ENCODE peak calls at places on chromosome 7, in five cellular contexts. V is stomach, R is iPS DF 6.9, B is heart left ventricle, W is small intestine. Z is an unnamed sample. For H3K4me1, the result is how much of the 10 kb centered on the place peaks cover.

GRCh38 chr7:35905555-35905954 is 104.7 kb downstream of the SEPTIN7 start:
- DNase-seq in R (no peak), W (no peak), B (no peak), V (no peak), Z (no peak)

GRCh38 chr7:137130751-137131158 is 212.8 kb downstream of the PTN start:
- DNase-seq in W (no peak), V (no peak), R (no peak), B (no peak), Z (no peak)

GRCh38 chr7:13016633-13017324 is 329.3 kb downstream of the ARL4A start:
- DNase-seq in R (no peak), V (no peak), B (no peak), W (peak), Z (no peak)

GRCh38 chr7:80087051-80087767 is 47.4 kb upstream of the GNAI1 start:
- DNase-seq in W (no peak), R (no peak), V (no peak), B (no peak), Z (no peak)

GRCh38 chr7:68691261-68692216 is 906.7 kb upstream of the AUTS2 start:
- DNase-seq in R (no peak), V (no peak), W (no peak), B (no peak), Z (no peak)

GRCh38 chr7:143362126-143362961 is at the start of gene FAM131B:
- DNase-seq in R (no peak), B (no peak), W (no peak), V (no peak), Z (peak)

GRCh38 chr7:41880107-41880506 is 177.2 kb upstream of the INHBA start:
- DNase-seq in W (no peak), B (no peak), R (no peak), V (no peak), Z (no peak)

GRCh38 chr7:156020566-156020965 is 208.3 kb upstream of the SHH start:
- DNase-seq in R (no peak), V (no peak), W (no peak), B (no peak), Z (no peak)

GRCh38 chr7:127678947-127679346 is 27.0 kb downstream of the SND1 start:
- DNase-seq in R (no peak), B (no peak), W (no peak), V (no peak), Z (no peak)

GRCh38 chr7:71261066-71261465 is 129.1 kb downstream of the GALNT17 start:
- DNase-seq in B (no peak), V (no peak), W (no peak), R (no peak), Z (no peak)

GRCh38 chr7:608954-609711 is 89.5 kb upstream of the PDGFA start:
- DNase-seq in R (no peak), V (no peak), W (no peak), B (no peak), Z (no peak)

GRCh38 chr7:20466425-20467125 is 135.9 kb downstream of the ITGB8 start:
- DNase-seq in W (no peak), B (no peak), V (no peak), R (no peak), Z (no peak)

GRCh38 chr7:107046511-107047259 is 2.2 kb downstream of the PRKAR2B start:
- DNase-seq in W (no peak), V (no peak), B (no peak), R (no peak), Z (no peak)
- H3K4me1 ChIP-seq in W (under half), V (under half), B (under half), R (under half), Z (under half)

DNA sequence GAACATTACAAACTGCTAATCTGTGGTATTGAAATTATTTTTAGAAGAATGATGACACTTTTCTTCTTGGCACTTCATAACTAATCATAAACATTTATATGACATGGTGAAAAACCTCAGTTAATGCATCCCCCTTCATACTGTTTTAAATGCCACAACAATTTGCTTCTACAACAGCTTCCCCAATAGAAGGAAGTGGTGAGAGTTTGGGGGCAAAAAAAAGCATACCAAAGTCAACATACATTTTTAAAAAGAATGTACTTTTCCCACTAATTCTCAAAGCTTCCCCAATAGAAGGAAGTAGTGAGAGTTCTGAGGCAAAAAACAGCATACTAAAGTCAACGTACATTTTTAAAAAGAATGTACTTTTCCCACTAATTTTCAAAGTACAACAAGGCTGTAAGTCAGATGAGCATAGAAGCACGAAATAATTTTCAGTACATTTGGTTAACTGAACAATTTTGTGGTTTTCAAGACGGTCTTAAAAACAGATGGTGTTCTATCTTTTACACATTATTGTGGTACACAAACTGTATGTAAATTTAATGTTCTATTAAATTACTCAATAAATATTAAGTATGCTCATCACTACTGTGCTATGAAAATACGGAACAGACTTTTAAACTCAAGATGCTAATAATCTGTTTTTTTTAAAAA is 23.9 kb downstream of the WASL start:
- DNase-seq in R (no peak), B (no peak), V (no peak), W (no peak), Z (no peak)
- H3K4me1 ChIP-seq in R (under half), B (half or more), V (half or more), W (under half), Z (under half)

DNA sequence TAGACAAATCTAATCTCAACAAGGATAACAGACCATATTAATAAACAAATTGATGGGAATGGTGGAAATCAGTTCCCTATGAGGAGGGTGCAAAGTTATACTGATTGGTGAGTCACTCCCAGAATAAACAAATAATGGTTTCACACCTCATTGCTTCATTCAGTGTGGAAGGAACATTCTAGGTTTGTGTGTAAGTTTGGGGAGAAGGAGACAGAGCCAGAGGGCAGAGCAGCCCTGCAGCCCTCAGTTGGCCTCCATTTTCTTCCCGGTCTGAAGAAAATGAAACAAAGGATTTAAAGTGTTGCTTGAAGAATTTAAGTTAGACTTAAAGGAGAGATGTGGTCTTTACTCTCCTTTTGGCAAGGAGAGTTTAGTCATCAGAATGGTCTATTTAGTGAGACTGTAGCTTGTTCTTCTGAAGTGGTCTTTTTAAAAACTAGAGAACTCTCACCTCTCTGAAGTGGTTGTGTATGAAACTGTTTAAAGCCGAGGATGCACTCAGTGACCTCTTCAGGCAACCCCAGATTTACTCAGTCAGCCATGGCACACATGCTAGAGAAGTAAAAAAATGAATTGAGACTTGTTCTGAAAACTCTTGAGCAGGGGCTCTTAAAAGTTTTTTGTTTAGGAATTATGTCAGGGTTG is 27.2 kb downstream of the IKZF1 start:
- DNase-seq in V (no peak), R (no peak), W (no peak), B (no peak), Z (peak)
- H3K4me1 ChIP-seq in V (under half), R (under half), W (under half), B (under half), Z (half or more)

GRCh38 chr7:8159595-8159994 is 102.4 kb downstream of the ICA1 start:
- DNase-seq in R (no peak), V (no peak), W (no peak), B (no peak), Z (no peak)

GRCh38 chr7:8152489-8153192 is 109.3 kb downstream of the ICA1 start:
- DNase-seq in R (no peak), W (no peak), B (no peak), V (no peak), Z (no peak)

GRCh38 chr7:8157296-8157695 is 104.7 kb downstream of the ICA1 start:
- DNase-seq in W (no peak), V (no peak), R (no peak), B (no peak), Z (no peak)

GRCh38 chr7:8154290-8154689 is 107.7 kb downstream of the ICA1 start:
- DNase-seq in W (no peak), V (no peak), R (no peak), B (no peak), Z (no peak)

DNA sequence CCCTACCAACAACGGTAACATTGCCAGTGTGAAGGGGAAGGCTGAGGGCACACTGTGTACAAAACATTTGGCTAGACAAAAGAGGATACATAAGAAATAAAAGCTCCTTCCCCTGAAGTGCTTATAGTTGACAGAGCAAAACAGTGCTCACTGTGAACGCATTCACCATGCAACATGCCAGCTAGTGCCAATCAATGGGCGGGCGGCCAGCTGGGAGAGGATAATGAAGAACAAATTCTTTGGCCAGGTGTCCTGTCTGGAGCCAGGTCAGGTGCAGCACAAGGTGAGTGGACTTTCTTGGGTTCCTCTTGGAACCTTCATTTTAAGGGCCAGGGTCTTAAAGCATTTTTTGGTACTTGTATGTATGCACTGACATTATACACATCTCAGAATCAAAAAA is 106.1 kb downstream of the ICA1 start:
- DNase-seq in B (no peak), W (no peak), V (no peak), R (no peak), Z (no peak)
- H3K4me1 ChIP-seq in B (under half), W (under half), V (under half), R (under half), Z (under half)

DNA sequence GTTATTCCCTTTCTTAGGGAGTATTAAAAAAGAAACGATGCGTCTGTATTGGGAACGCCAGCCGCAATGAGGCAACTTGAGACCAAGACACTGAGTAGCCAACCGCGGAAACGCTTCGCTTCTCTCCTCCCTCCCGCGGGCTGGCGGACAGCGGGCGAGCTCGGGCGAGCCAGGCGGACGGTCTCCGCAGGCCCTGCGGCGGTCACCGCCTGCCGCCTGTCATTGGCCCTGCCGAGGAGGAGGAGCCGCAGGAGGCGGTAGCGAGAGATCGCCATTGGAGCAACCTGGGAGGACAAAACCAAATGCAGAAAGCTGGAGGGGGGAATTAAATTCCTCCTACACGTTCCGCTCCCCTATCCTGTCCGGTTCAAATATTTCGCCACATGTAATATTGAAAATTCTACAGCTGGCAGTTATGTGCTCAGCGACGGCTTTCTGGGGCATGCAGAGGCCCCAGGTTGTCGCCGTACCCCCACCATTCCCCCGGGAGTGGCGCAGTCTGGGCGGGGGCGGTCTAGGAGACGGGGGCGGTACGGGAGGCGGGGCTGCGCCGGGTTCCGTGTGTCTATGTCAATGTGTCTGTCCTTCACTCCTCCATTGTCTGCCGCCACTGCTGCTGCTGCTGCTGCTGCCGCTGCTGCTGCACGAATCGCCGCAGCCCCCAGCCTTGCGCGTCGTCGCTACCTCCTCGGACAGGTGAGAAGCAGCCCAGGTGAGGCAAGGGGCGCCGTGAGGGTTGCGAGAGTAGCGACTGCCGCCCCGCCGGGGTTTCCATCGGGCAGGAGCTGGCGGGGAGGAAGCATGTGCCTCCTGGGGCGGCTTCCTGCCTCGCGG is at the start of the genes ANKMY2 and BZW2:
- DNase-seq in V (peak), B (peak), R (peak), W (peak), Z (peak)
- H3K4me1 ChIP-seq in V (half or more), B (half or more), R (under half), W (under half), Z (under half)

GRCh38 chr7:129729511-129729910 is 118.0 kb downstream of the NRF1 start:
- DNase-seq in V (no peak), R (no peak), W (no peak), B (no peak), Z (no peak)
- H3K4me1 ChIP-seq in V (under half), R (under half), W (under half), B (under half), Z (under half)

DNA sequence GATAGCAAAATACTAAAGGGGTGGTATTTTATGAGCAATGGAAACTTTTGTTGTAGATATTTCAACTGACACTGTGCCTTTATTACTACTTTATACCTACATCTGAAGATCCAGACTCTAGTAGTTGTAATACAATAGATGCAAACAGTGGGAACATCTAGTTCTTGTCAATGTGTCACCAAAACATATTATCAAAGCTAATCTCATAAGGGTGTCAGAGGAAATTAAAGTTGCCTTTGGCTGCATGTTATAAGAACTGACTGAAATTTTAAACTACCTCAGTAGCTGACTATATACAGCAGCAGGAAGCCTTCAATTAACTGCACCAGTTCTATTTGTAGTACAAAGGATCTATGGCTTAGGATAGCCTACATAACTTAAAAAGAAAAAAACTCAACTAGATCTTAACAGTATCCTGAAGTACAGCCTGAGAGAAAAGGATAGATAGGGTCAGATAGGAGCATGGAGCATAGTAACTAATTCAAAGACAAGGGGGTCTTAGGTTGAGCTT is 30.9 kb downstream of the HDAC9 start:
- DNase-seq in W (no peak), B (no peak), V (no peak), R (no peak), Z (no peak)
- H3K4me1 ChIP-seq in W (under half), B (under half), V (under half), R (under half), Z (under half)

GRCh38 chr7:92824901-92825480 is 11.4 kb downstream of the CDK6 start:
- DNase-seq in R (no peak), V (no peak), W (no peak), B (no peak), Z (no peak)
- H3K4me1 ChIP-seq in R (under half), V (half or more), W (under half), B (half or more), Z (under half)

DNA sequence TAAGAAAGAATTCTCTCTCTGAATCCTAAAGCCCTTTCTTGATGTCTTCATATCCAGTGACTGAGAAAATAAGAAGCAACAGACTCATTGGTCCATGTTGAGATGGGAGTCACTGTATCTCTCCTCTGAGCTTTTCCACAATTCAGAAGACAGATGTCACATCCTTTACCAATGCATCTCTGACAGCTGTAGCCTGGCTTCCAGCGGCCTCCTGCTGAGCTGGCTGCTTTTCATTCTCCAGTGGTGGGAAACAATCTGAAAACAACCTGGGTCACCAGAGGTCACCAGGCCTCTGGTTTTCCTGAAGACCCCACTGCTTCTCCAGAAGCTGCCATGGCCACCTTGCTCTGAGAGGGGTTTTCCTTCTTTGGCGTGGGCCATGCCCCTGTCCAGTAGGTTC is 18.3 kb upstream of the RPA3 start:
- DNase-seq in R (no peak), B (no peak), V (no peak), W (no peak), Z (no peak)
- H3K4me1 ChIP-seq in R (under half), B (under half), V (half or more), W (under half), Z (under half)

DNA sequence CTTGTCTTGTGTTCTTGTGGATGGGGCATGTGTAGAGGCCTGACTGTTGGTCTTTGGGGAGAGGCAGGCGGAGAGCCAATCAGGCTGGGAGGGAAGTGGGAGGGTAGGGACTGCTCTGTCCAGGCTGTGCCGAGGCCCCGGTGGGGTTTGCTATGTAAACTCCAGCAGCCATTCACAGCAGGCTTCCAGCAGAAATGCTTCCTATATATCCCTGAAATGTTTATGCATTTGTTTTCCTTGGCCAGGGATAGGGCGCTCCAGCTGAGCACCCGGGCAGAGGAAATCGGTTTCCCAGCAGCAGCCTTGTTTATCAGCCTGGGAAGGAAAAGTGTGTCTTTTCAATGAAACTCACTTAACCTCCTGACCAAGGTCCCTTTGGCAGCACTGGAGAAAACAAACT is 18.3 kb upstream of the AQP1 start:
- DNase-seq in R (no peak), V (no peak), B (peak), W (no peak), Z (no peak)
- H3K4me1 ChIP-seq in R (under half), V (half or more), B (half or more), W (under half), Z (under half)

Z was measured in CD4-positive, alpha-beta memory T cell.